ENCODE peak calls at places on chromosome 13, in nine cellular contexts. H is activated naive CD4-positive, alpha-beta T cell; Y is NCI-H1105 treated with DMSO at 0.1 percent for 48 hours; B is colonic mucosa; U is HFF-Myc; X is NCI-H774; G is cardiac muscle cell; J is trophoblast cell; D is T-helper 1 cell. V is an unnamed sample.

GRCh38 chr13:113819731-113820715 is 43.9 kb downstream of the GAS6 start:
- DNase-seq in H (no peak), Y (no peak), B (no peak), U (no peak), X (no peak), G (no peak), J (no peak), D (no peak), V (no peak)

GRCh38 chr13:34011552-34012085 is 193.7 kb downstream of the RFC3 start:
- DNase-seq in H (no peak), Y (no peak), B (no peak), U (no peak), X (peak), G (no peak), J (peak), D (no peak), V (peak)

GRCh38 chr13:44249439-44249838 is 124.2 kb upstream of the SERP2 start:
- DNase-seq in H (no peak), Y (no peak), B (peak), U (peak), X (no peak), G (peak), J (peak), D (no peak), V (no peak)

GRCh38 chr13:69547780-69548179 is 559.8 kb upstream of the ATXN8OS start:
- DNase-seq in H (no peak), Y (no peak), B (no peak), U (no peak), X (no peak), G (no peak), J (no peak), D (no peak), V (no peak)

GRCh38 chr13:31670831-31671617 is 68.3 kb upstream of the RXFP2 start:
- DNase-seq in H (no peak), Y (no peak), B (no peak), U (peak), X (no peak), G (peak), J (no peak), D (no peak), V (no peak)

GRCh38 chr13:113650275-113650674 is 7.7 kb downstream of the ATP4B start:
- DNase-seq in H (no peak), Y (no peak), B (no peak), U (no peak), X (no peak), G (no peak), J (no peak), D (no peak), V (no peak)

GRCh38 chr13:96650301-96650886 is 343.9 kb downstream of the OXGR1 start:
- DNase-seq in H (no peak), Y (no peak), B (no peak), U (no peak), X (no peak), G (peak), J (peak), D (no peak), V (no peak)

GRCh38 chr13:45325806-45326205 is 15.2 kb downstream of the TPT1 start:
- DNase-seq in H (no peak), Y (no peak), B (no peak), U (peak), X (no peak), G (peak), J (peak), D (no peak), V (no peak)

GRCh38 chr13:112700291-112701060 is 10.6 kb downstream of the ATP11A start:
- DNase-seq in H (no peak), Y (no peak), B (no peak), U (no peak), X (no peak), G (no peak), J (no peak), D (no peak), V (no peak)

GRCh38 chr13:52025475-52026245 is 1.2 kb downstream of the UTP14C start:
- DNase-seq in H (no peak), Y (no peak), B (no peak), U (no peak), X (no peak), G (no peak), J (no peak), D (no peak), V (no peak)

GRCh38 chr13:26062853-26063444 is 11.1 kb upstream of the SHISA2 start:
- DNase-seq in H (no peak), Y (peak), B (peak), U (peak), X (peak), G (peak), J (peak), D (no peak), V (peak)

GRCh38 chr13:70960841-70961443 is 852.7 kb upstream of the KLHL1 start:
- DNase-seq in H (no peak), Y (peak), B (no peak), U (peak), X (no peak), G (peak), J (peak), D (no peak), V (peak)

GRCh38 chr13:114234266-114234644 is 442 bp upstream of the CDC16 start:
- DNase-seq in H (no peak), Y (no peak), B (no peak), U (no peak), X (no peak), G (no peak), J (no peak), D (no peak), V (no peak)

GRCh38 chr13:94115054-94115453 is 364.4 kb downstream of the DCT start:
- DNase-seq in H (no peak), Y (no peak), B (no peak), U (no peak), X (no peak), G (no peak), J (no peak), D (no peak), V (no peak)

GRCh38 chr13:98495627-98496238 is 81.2 kb downstream of the STK24 start:
- DNase-seq in H (no peak), Y (no peak), B (no peak), U (no peak), X (no peak), G (no peak), J (no peak), D (no peak), V (peak)